ENCODE peak calls at places on chromosomes 12 and 14, in five cellular contexts. I, N, R, H and U are unnamed samples.
A peak's percentile ranks its signal among the peaks of the same experiment; 100 is the strongest.

GRCh38 chr12:46523863-46524770 is 151.5 kb upstream of the SLC38A2 start:
- DNase-seq in N (no peak), H (peak; percentile 45), I (no peak), R (peak; percentile 60), U (no peak)

GRCh38 chr12:9741726-9742125 is 8.8 kb upstream of the CLECL1 start:
- DNase-seq in H (no peak), R (peak; percentile 90), I (no peak), N (no peak), U (no peak)

GRCh38 chr12:45336331-45336730 is 120.4 kb downstream of the ANO6 start:
- DNase-seq in N (no peak), I (no peak), H (peak; percentile 63), R (no peak), U (no peak)

GRCh38 chr14:29741909-29742401 is 185.7 kb downstream of the PRKD1 start:
- DNase-seq in I (no peak), R (no peak), N (no peak), H (no peak), U (peak; percentile 81)

GRCh38 chr12:122035292-122035691 is 13.6 kb downstream of the BCL7A start:
- DNase-seq in H (no peak), R (no peak), N (no peak), I (no peak), U (no peak)

GRCh38 chr12:26373606-26374495 is 178.5 kb downstream of the SSPN start:
- DNase-seq in H (no peak), R (no peak), I (no peak), N (no peak), U (no peak)

GRCh38 chr12:48118491-48118890 is 673 bp upstream of the PFKM start:
- DNase-seq in H (no peak), I (no peak), R (no peak), N (no peak), U (no peak)

GRCh38 chr12:94590428-94590827 is 59.9 kb downstream of the TMCC3 start:
- DNase-seq in I (no peak), N (no peak), R (no peak), H (no peak), U (no peak)

GRCh38 chr14:60222820-60223219 is 26.2 kb upstream of the PPM1A start:
- DNase-seq in N (peak; percentile 57), R (no peak), I (no peak), H (no peak), U (peak; percentile 46)

GRCh38 chr12:98679611-98680005 is 34.5 kb downstream of the APAF1 start:
- DNase-seq in I (no peak), N (no peak), H (no peak), R (no peak), U (no peak)

GRCh38 chr12:91370086-91370868 is 187.7 kb upstream of the DCN start:
- DNase-seq in N (no peak), H (no peak), I (no peak), R (no peak), U (no peak)

GRCh38 chr12:100554608-100555077 is 18.8 kb upstream of the GAS2L3 start:
- DNase-seq in N (no peak), R (no peak), H (peak; percentile 85), I (peak; percentile 18), U (peak; percentile 55)

GRCh38 chr12:40106655-40107054 is 774 bp upstream of the SLC2A13 start:
- DNase-seq in R (no peak), N (no peak), I (no peak), H (no peak), U (no peak)

GRCh38 chr14:39762576-39763401 is 330.6 kb upstream of the FBXO33 start:
- DNase-seq in N (no peak), I (no peak), R (peak; percentile 7), H (no peak), U (no peak)

GRCh38 chr14:99581371-99581770 is 22.6 kb downstream of the CCDC85C start:
- DNase-seq in I (no peak), H (no peak), N (no peak), R (no peak), U (no peak)

GRCh38 chr14:96940009-96940408 is 142.8 kb downstream of the VRK1 start:
- DNase-seq in R (no peak), H (no peak), N (no peak), I (no peak), U (no peak)

GRCh38 chr12:84727964-84728363 is 184.6 kb downstream of the SLC6A15 start:
- DNase-seq in H (no peak), I (no peak), N (no peak), R (no peak), U (no peak)

GRCh38 chr14:100654814-100655795 is 67.9 kb upstream of the BEGAIN start:
- DNase-seq in I (peak; percentile 42), N (no peak), H (no peak), R (peak; percentile 18), U (peak; percentile 22)

GRCh38 chr12:52813885-52814709 is at the start of gene KRT4:
- DNase-seq in R (no peak), I (no peak), H (no peak), N (no peak), U (no peak)

GRCh38 chr14:67457782-67458181 is 30.7 kb downstream of the TMEM229B start:
- DNase-seq in I (no peak), N (no peak), H (no peak), R (no peak), U (no peak)

GRCh38 chr12:5907812-5908211 is 37.2 kb downstream of the ANO2 start:
- DNase-seq in N (no peak), R (no peak), I (no peak), H (no peak), U (no peak)

GRCh38 chr12:79848321-79848720 is 86.6 kb downstream of the PPP1R12A start:
- DNase-seq in H (no peak), R (no peak), N (no peak), I (no peak), U (no peak)

GRCh38 chr14:45426685-45427282 is 173.8 kb upstream of the MIS18BP1 start:
- DNase-seq in H (peak; percentile 33), R (no peak), N (no peak), I (peak; percentile 6), U (peak; percentile 9)

GRCh38 chr12:77644915-77645605 is 185.6 kb upstream of the NAV3 start:
- DNase-seq in I (no peak), R (no peak), H (no peak), N (no peak), U (no peak)

GRCh38 chr14:99451234-99451633 is 29.4 kb downstream of the SETD3 start:
- DNase-seq in I (no peak), R (no peak), H (no peak), N (no peak), U (no peak)

GRCh38 chr14:93994919-93995682 is 2.0 kb upstream of the CCDC197 start:
- DNase-seq in H (no peak), R (no peak), N (peak; percentile 79), I (no peak), U (no peak)

GRCh38 chr12:13005649-13006048 is 5.6 kb upstream of the HEBP1 start:
- DNase-seq in R (no peak), H (no peak), I (no peak), N (no peak), U (no peak)